ENCODE peak calls at places on chromosomes 11 and 22, in four cellular contexts. M is body of pancreas, T is RPMI8226, J is right cardiac atrium. Q is an unnamed sample.

GRCh38 chr11:47387944-47388696 is 9.8 kb upstream of the SPI1 start:
- DNase-seq in M (no peak), T (no peak), J (peak; percentile 77), Q (no peak)

GRCh38 chr11:105720096-105720495 is 110.2 kb downstream of the GRIA4 start:
- DNase-seq in J (no peak), M (no peak), T (peak; percentile 63), Q (no peak)

GRCh38 chr22:47173535-47174021 is 411.1 kb downstream of the TBC1D22A start:
- DNase-seq in M (peak; percentile 8), T (no peak), J (peak; percentile 42), Q (no peak)

GRCh38 chr22:29306830-29307657 is 594 bp downstream of the GAS2L1 start:
- DNase-seq in T (peak; percentile 72), M (peak; percentile 83), J (peak; percentile 96), Q (peak; percentile 82)

GRCh38 chr11:78147807-78148206 is 8.4 kb upstream of the ALG8 start:
- DNase-seq in J (no peak), T (no peak), M (no peak), Q (no peak)

GRCh38 chr11:115154355-115154736 is 349.9 kb downstream of the CADM1 start:
- DNase-seq in T (no peak), J (no peak), M (no peak), Q (no peak)

GRCh38 chr11:1116666-1117390 is 40.9 kb upstream of the MUC5AC start:
- DNase-seq in J (no peak), M (no peak), T (no peak), Q (no peak)

GRCh38 chr11:10294289-10294953 is 402 bp upstream of the SBF2 start:
- DNase-seq in T (peak; percentile 43), J (peak; percentile 80), M (peak; percentile 27), Q (no peak)

GRCh38 chr11:61539958-61540357 is 31.4 kb downstream of the LRRC10B start:
- DNase-seq in J (no peak), T (no peak), M (no peak), Q (no peak)

GRCh38 chr11:75273331-75273988 is 32.9 kb downstream of the TPBGL start:
- DNase-seq in J (no peak), M (peak; percentile 3), T (no peak), Q (no peak)

GRCh38 chr22:29043906-29044575 is 17.6 kb downstream of the C22orf31 start:
- DNase-seq in M (no peak), J (no peak), T (no peak), Q (no peak)

GRCh38 chr11:66878554-66878953 is 21.7 kb downstream of the LRFN4 start:
- DNase-seq in M (no peak), T (peak; percentile 75), J (peak; percentile 73), Q (no peak)

GRCh38 chr22:43424201-43424600 is 12.4 kb downstream of the MPPED1 start:
- DNase-seq in T (no peak), M (no peak), J (peak; percentile 20), Q (no peak)

GRCh38 chr11:47393163-47394049 is 15.0 kb upstream of the SLC39A13 start:
- DNase-seq in M (peak; percentile 17), T (peak; percentile 82), J (peak; percentile 77), Q (peak; percentile 57)

GRCh38 chr11:74141908-74142307 is 28.9 kb downstream of the C2CD3 start:
- DNase-seq in M (no peak), J (no peak), T (no peak), Q (no peak)

GRCh38 chr11:69339041-69339733 is 45.2 kb downstream of the MYEOV start:
- DNase-seq in M (no peak), T (no peak), J (no peak), Q (no peak)

GRCh38 chr11:9716275-9717039 is 52.6 kb downstream of the SWAP70 start:
- DNase-seq in M (no peak), J (no peak), T (peak; percentile 79), Q (peak; percentile 66)

GRCh38 chr11:48093323-48093722 is 113.0 kb downstream of the PTPRJ start:
- DNase-seq in J (no peak), M (no peak), T (no peak), Q (no peak)

GRCh38 chr11:86395061-86395551 is 20.4 kb downstream of the CCDC81 start:
- DNase-seq in T (no peak), M (no peak), J (no peak), Q (no peak)

GRCh38 chr11:201936-202335 is 5.3 kb downstream of the BET1L start:
- DNase-seq in J (no peak), M (no peak), T (no peak), Q (no peak)

GRCh38 chr11:112355726-112356125 is 95.1 kb upstream of the PLET1 start:
- DNase-seq in T (peak; percentile 50), J (peak; percentile 72), M (no peak), Q (peak; percentile 42)

GRCh38 chr22:22942511-22943329 is 55.1 kb downstream of the IGLL5 start:
- DNase-seq in J (no peak), T (peak; percentile 97), M (peak; percentile 54), Q (peak; percentile 100)

GRCh38 chr11:129853508-129854228 is 38.0 kb downstream of the TMEM45B start:
- DNase-seq in M (peak; percentile 73), J (no peak), T (peak; percentile 94), Q (no peak)

GRCh38 chr11:34284836-34285235 is 73.0 kb downstream of the ABTB2 start:
- DNase-seq in T (no peak), J (no peak), M (no peak), Q (no peak)

GRCh38 chr11:1755344-1756023 is 5.1 kb upstream of the IFITM10 start:
- DNase-seq in T (no peak), J (peak; percentile 87), M (no peak), Q (no peak)

GRCh38 chr11:3796796-3797328 is 492 bp downstream of the NUP98 start:
- DNase-seq in J (no peak), M (no peak), T (no peak), Q (no peak)

GRCh38 chr11:78380615-78381029 is 37.0 kb downstream of the GAB2 start:
- DNase-seq in M (no peak), T (no peak), J (no peak), Q (peak; percentile 54)

GRCh38 chr11:1888811-1889526 is 2.7 kb downstream of the PRR33 start:
- DNase-seq in M (no peak), J (peak; percentile 84), T (no peak), Q (no peak)

GRCh38 chr22:46687045-46687444 is 51.0 kb downstream of the CERK start:
- DNase-seq in J (peak; percentile 75), M (no peak), T (no peak), Q (no peak)

GRCh38 chr22:25627271-25627848 is 62.9 kb downstream of the GRK3 start:
- DNase-seq in M (no peak), T (no peak), J (no peak), Q (no peak)

GRCh38 chr11:96755752-96756151 is 365.9 kb downstream of the JRKL start:
- DNase-seq in T (no peak), M (no peak), J (no peak), Q (no peak)